ENCODE peak calls at places on chromosomes 1 and 21, in five cellular contexts. Q is upper lobe of right lung; H is aorta; E is effector memory CD4-positive, alpha-beta T cell; C is OCI-LY7. W is an unnamed sample.
A peak's percentile ranks its signal among the peaks of the same experiment; 100 is the strongest.

GRCh38 chr1:185939142-185939541 is 205.0 kb downstream of the HMCN1 start:
- DNase-seq in Q (no peak), H (no peak), E (no peak), C (no peak), W (no peak)

GRCh38 chr1:119420638-119421037 is 5.7 kb downstream of the HSD3B2 start:
- DNase-seq in Q (no peak), H (no peak), E (no peak), C (no peak), W (no peak)

GRCh38 chr1:45065083-45065482 is 53.0 kb downstream of the UROD start:
- DNase-seq in Q (no peak), H (no peak), E (no peak), C (no peak), W (no peak)

GRCh38 chr1:39788758-39789570 is at the start of gene BMP8B:
- DNase-seq in Q (peak; percentile 92), H (peak; percentile 70), E (peak; percentile 27), C (peak; percentile 46), W (peak; percentile 86)

GRCh38 chr1:162357681-162358266 is 18.9 kb downstream of the SPATA46 start:
- DNase-seq in Q (no peak), H (no peak), E (no peak), C (peak; percentile 36), W (no peak)

GRCh38 chr21:31656199-31657095 is 3.0 kb upstream of the SOD1 start:
- DNase-seq in Q (no peak), H (no peak), E (no peak), C (no peak), W (no peak)

GRCh38 chr1:33330376-33330890 is 9.5 kb upstream of the A3GALT2 start:
- DNase-seq in Q (no peak), H (no peak), E (no peak), C (no peak), W (no peak)

GRCh38 chr1:9475061-9475627 is 64.1 kb upstream of the SLC25A33 start:
- DNase-seq in Q (no peak), H (no peak), E (no peak), C (no peak), W (no peak)

GRCh38 chr1:79982218-79982617 is 975.7 kb upstream of the ADGRL4 start:
- DNase-seq in Q (peak; percentile 66), H (peak; percentile 72), E (no peak), C (no peak), W (peak; percentile 59)

GRCh38 chr1:10610901-10611600 is 136.3 kb downstream of the PEX14 start:
- DNase-seq in Q (no peak), H (no peak), E (no peak), C (no peak), W (no peak)

GRCh38 chr1:41823453-41823852 is 95.3 kb downstream of the HIVEP3 start:
- DNase-seq in Q (peak; percentile 69), H (no peak), E (no peak), C (no peak), W (peak; percentile 60)

GRCh38 chr1:13702425-13703127 is 2.6 kb downstream of the PRDM2 start:
- DNase-seq in Q (no peak), H (no peak), E (peak; percentile 78), C (peak; percentile 81), W (no peak)

GRCh38 chr1:32249831-32250525 is 1.1 kb upstream of the LCK start:
- DNase-seq in Q (no peak), H (no peak), E (peak; percentile 79), C (peak; percentile 98), W (no peak)

GRCh38 chr1:15336866-15337265 is 72.8 kb upstream of the EFHD2 start:
- DNase-seq in Q (peak; percentile 56), H (no peak), E (no peak), C (no peak), W (peak; percentile 40)

GRCh38 chr1:221834698-221835538 is 93.0 kb upstream of the DUSP10 start:
- DNase-seq in Q (no peak), H (no peak), E (no peak), C (no peak), W (no peak)

GRCh38 chr1:57131701-57132394 is 166.0 kb upstream of the C8B start:
- DNase-seq in Q (no peak), H (no peak), E (no peak), C (no peak), W (no peak)

GRCh38 chr1:60848583-60849188 is 233.7 kb upstream of the NFIA start:
- DNase-seq in Q (no peak), H (no peak), E (no peak), C (peak; percentile 22), W (no peak)

GRCh38 chr21:32155226-32155625 is 123.6 kb downstream of the MIS18A start:
- DNase-seq in Q (no peak), H (no peak), E (no peak), C (no peak), W (no peak)

GRCh38 chr1:2199042-2199810 is 4.7 kb upstream of the FAAP20 start:
- DNase-seq in Q (peak; percentile 94), H (peak; percentile 94), E (peak; percentile 72), C (no peak), W (peak; percentile 92)

GRCh38 chr1:223718850-223719249 is 6.5 kb downstream of the CAPN2 start:
- DNase-seq in Q (no peak), H (no peak), E (no peak), C (no peak), W (no peak)

GRCh38 chr1:78254517-78254916 is 208.8 kb downstream of the GIPC2 start:
- DNase-seq in Q (no peak), H (no peak), E (no peak), C (no peak), W (no peak)

GRCh38 chr1:229582011-229582694 is 23.6 kb upstream of the ABCB10 start:
- DNase-seq in Q (no peak), H (peak; percentile 83), E (no peak), C (no peak), W (peak; percentile 62)

GRCh38 chr1:52925571-52926005 is 1.5 kb upstream of the SCP2 start:
- DNase-seq in Q (no peak), H (no peak), E (no peak), C (no peak), W (no peak)

GRCh38 chr1:23376890-23377811 is 7.5 kb upstream of the ZNF436 start:
- DNase-seq in Q (no peak), H (peak; percentile 58), E (no peak), C (no peak), W (no peak)

GRCh38 chr21:38956791-38957571 is 151.3 kb downstream of the ETS2 start:
- DNase-seq in Q (no peak), H (no peak), E (no peak), C (no peak), W (peak; percentile 58)

GRCh38 chr1:30478288-30478687 is 245.1 kb downstream of the MATN1 start:
- DNase-seq in Q (no peak), H (no peak), E (no peak), C (no peak), W (no peak)

GRCh38 chr1:97340951-97341350 is 579.9 kb downstream of the DPYD start:
- DNase-seq in Q (no peak), H (no peak), E (no peak), C (no peak), W (no peak)

GRCh38 chr1:213194383-213194782 is 143.3 kb downstream of the RPS6KC1 start:
- DNase-seq in Q (no peak), H (no peak), E (no peak), C (no peak), W (no peak)

GRCh38 chr21:46557919-46558392 is 46.9 kb downstream of the S100B start:
- DNase-seq in Q (no peak), H (no peak), E (no peak), C (no peak), W (no peak)

GRCh38 chr1:182459949-182460348 is 10.0 kb downstream of the RGSL1 start:
- DNase-seq in Q (no peak), H (no peak), E (no peak), C (no peak), W (no peak)

GRCh38 chr1:46703927-46704641 is 14.8 kb downstream of the EFCAB14 start:
- DNase-seq in Q (no peak), H (no peak), E (no peak), C (no peak), W (no peak)

GRCh38 chr1:228166170-228166936 is 749 bp downstream of the IBA57 start:
- DNase-seq in Q (no peak), H (peak; percentile 77), E (peak; percentile 62), C (peak; percentile 53), W (peak; percentile 78)

GRCh38 chr1:178238722-178239510 is 145.0 kb downstream of the RASAL2 start:
- DNase-seq in Q (no peak), H (no peak), E (no peak), C (no peak), W (no peak)

GRCh38 chr1:51336004-51336403 is 5.6 kb upstream of the TTC39A start:
- DNase-seq in Q (no peak), H (no peak), E (no peak), C (no peak), W (no peak)

GRCh38 chr1:30719406-30720270 is 3.7 kb downstream of the MATN1 start:
- DNase-seq in Q (no peak), H (peak; percentile 48), E (no peak), C (no peak), W (no peak)

GRCh38 chr1:223538921-223539445 is 126.5 kb downstream of the CAPN8 start:
- DNase-seq in Q (no peak), H (no peak), E (no peak), C (no peak), W (no peak)

GRCh38 chr1:214318356-214318755 is 37.4 kb downstream of the SMYD2 start:
- DNase-seq in Q (no peak), H (no peak), E (no peak), C (no peak), W (no peak)
- H3K4me1 ChIP-seq in Q (no peaks in the 10 kb centered on the region), H (no peaks in the 10 kb centered on the region), E (no peaks in the 10 kb centered on the region), C (no peaks in the 10 kb centered on the region), W (no peaks in the 10 kb centered on the region)

DNA sequence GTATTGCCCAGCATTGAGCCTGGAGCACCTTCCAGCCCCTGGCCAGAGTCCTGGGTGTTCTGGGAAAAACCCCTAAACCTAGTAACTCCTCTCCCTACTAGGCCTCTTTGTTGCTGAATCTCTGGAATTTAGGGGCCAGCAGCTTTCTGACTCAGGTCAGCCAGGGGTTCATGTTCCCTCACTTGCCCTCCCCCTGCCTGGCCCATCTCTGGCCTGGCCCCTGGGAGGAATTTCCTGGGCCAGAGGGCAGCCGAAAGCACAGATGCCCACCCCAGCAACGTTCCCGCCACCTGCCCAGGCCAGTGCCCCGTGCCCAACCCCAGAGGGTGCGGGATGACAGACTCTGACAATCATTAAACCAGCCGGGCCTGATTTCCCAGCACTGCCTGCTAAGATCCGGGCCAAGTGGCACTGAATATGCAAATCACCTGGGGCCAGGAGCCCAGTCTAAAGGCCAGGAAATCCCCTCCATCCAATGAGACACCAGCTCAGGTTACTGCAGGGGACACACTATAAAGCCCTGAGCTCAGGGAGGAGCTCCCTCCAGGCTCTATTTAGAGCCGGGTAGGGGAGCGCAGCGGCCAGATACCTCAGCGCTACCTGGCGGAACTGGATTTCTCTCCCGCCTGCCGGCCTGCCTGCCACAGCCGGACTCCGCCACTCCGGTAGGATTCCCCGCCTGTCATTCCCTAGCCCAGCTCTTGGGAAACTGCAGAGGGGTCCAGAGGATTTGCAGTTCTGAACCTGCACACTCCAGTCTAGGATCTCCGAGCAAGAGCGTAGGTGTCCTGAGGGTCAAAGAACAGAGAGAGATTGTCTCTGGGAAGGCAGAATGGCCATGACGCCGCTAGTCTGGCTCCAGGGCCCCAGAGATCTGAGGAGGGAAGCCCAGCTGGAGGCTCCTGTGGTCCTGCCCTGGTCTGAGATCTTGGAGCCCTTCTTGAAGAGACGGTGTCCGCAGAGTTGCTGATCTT is at the start of gene ELF3:
- DNase-seq in Q (peak; percentile 90), H (no peak), E (no peak), C (peak; percentile 28), W (peak; percentile 86)
- H3K27ac ChIP-seq in Q (peak within 1 kb of the TSS; percentile 80), H (no peak within 1 kb of the TSS), E (no peak within 1 kb of the TSS), C (no peak within 1 kb of the TSS), W (peak within 1 kb of the TSS; percentile 83)

GRCh38 chr1:43059640-43060574 is 101.2 kb upstream of the SLC2A1 start:
- DNase-seq in Q (no peak), H (no peak), E (no peak), C (no peak), W (no peak)
- H3K4me1 ChIP-seq in Q (peaks cover 15% of the 10 kb centered on the region), H (no peaks in the 10 kb centered on the region), E (no peaks in the 10 kb centered on the region), C (no peaks in the 10 kb centered on the region), W (peaks cover 13% of the 10 kb centered on the region)

GRCh38 chr1:25545767-25546166 is 2.4 kb downstream of the LDLRAP1 start:
- DNase-seq in Q (no peak), H (no peak), E (no peak), C (peak; percentile 16), W (no peak)
- H3K27ac ChIP-seq in Q (no peak overlapping the region), H (no peak overlapping the region), E (peak overlapping the region; percentile 39), C (no peak overlapping the region), W (no peak overlapping the region)

W was measured in lower lobe of right lung.